ENCODE peak calls at places on chromosomes 11 and 22, in seven cellular contexts. One of them, this sample, is unnamed.

GRCh38 chr11:122633219-122633829 is 22.2 kb upstream of the UBASH3B start:
- DNase-seq in pancreas: no peak
- DNase-seq in substantia nigra: no peak
- DNase-seq in stimulated activated CD4-positive, alpha-beta T cell treated with anti-CD3 and anti-CD28 coated beads, Interleukin-2, amount 100 ng/mL, for 48 hours: no peak
- DNase-seq in NCI-H2081: peak
- DNase-seq in small intestine: peak
- DNase-seq in naive thymus-derived CD4-positive, alpha-beta T cell: peak
- DNase-seq in this sample: peak

GRCh38 chr11:47881145-47881544 is 33.0 kb upstream of the NUP160 start:
- DNase-seq in pancreas: no peak
- DNase-seq in substantia nigra: no peak
- DNase-seq in stimulated activated CD4-positive, alpha-beta T cell treated with anti-CD3 and anti-CD28 coated beads, Interleukin-2, amount 100 ng/mL, for 48 hours: no peak
- DNase-seq in NCI-H2081: no peak
- DNase-seq in small intestine: no peak
- DNase-seq in naive thymus-derived CD4-positive, alpha-beta T cell: no peak
- DNase-seq in this sample: no peak

GRCh38 chr11:35619754-35620640 is 1.7 kb downstream of the FJX1 start:
- DNase-seq in pancreas: peak
- DNase-seq in substantia nigra: no peak
- DNase-seq in stimulated activated CD4-positive, alpha-beta T cell treated with anti-CD3 and anti-CD28 coated beads, Interleukin-2, amount 100 ng/mL, for 48 hours: peak
- DNase-seq in NCI-H2081: peak
- DNase-seq in small intestine: no peak
- DNase-seq in naive thymus-derived CD4-positive, alpha-beta T cell: no peak
- DNase-seq in this sample: peak

GRCh38 chr11:107770546-107770945 is 58.7 kb upstream of the SLN start:
- DNase-seq in pancreas: no peak
- DNase-seq in substantia nigra: no peak
- DNase-seq in stimulated activated CD4-positive, alpha-beta T cell treated with anti-CD3 and anti-CD28 coated beads, Interleukin-2, amount 100 ng/mL, for 48 hours: no peak
- DNase-seq in NCI-H2081: no peak
- DNase-seq in small intestine: no peak
- DNase-seq in naive thymus-derived CD4-positive, alpha-beta T cell: no peak
- DNase-seq in this sample: no peak

GRCh38 chr22:19814428-19814827 is 40.2 kb downstream of the GNB1L start:
- DNase-seq in pancreas: no peak
- DNase-seq in substantia nigra: no peak
- DNase-seq in stimulated activated CD4-positive, alpha-beta T cell treated with anti-CD3 and anti-CD28 coated beads, Interleukin-2, amount 100 ng/mL, for 48 hours: no peak
- DNase-seq in NCI-H2081: no peak
- DNase-seq in small intestine: no peak
- DNase-seq in naive thymus-derived CD4-positive, alpha-beta T cell: no peak
- DNase-seq in this sample: no peak

GRCh38 chr11:114033572-114033971 is 25.9 kb upstream of the ZBTB16 start:
- DNase-seq in pancreas: no peak
- DNase-seq in substantia nigra: no peak
- DNase-seq in stimulated activated CD4-positive, alpha-beta T cell treated with anti-CD3 and anti-CD28 coated beads, Interleukin-2, amount 100 ng/mL, for 48 hours: no peak
- DNase-seq in NCI-H2081: no peak
- DNase-seq in small intestine: no peak
- DNase-seq in naive thymus-derived CD4-positive, alpha-beta T cell: no peak
- DNase-seq in this sample: no peak

GRCh38 chr11:132238331-132238730 is 867.9 kb downstream of the NTM start:
- DNase-seq in pancreas: no peak
- DNase-seq in substantia nigra: no peak
- DNase-seq in stimulated activated CD4-positive, alpha-beta T cell treated with anti-CD3 and anti-CD28 coated beads, Interleukin-2, amount 100 ng/mL, for 48 hours: no peak
- DNase-seq in NCI-H2081: peak
- DNase-seq in small intestine: no peak
- DNase-seq in naive thymus-derived CD4-positive, alpha-beta T cell: no peak
- DNase-seq in this sample: no peak

GRCh38 chr11:12499071-12499470 is 121.7 kb downstream of the PARVA start:
- DNase-seq in pancreas: no peak
- DNase-seq in substantia nigra: no peak
- DNase-seq in stimulated activated CD4-positive, alpha-beta T cell treated with anti-CD3 and anti-CD28 coated beads, Interleukin-2, amount 100 ng/mL, for 48 hours: no peak
- DNase-seq in NCI-H2081: no peak
- DNase-seq in small intestine: no peak
- DNase-seq in naive thymus-derived CD4-positive, alpha-beta T cell: no peak
- DNase-seq in this sample: no peak

GRCh38 chr11:86874314-86875056 is 74.1 kb downstream of the PRSS23 start:
- DNase-seq in pancreas: no peak
- DNase-seq in substantia nigra: no peak
- DNase-seq in stimulated activated CD4-positive, alpha-beta T cell treated with anti-CD3 and anti-CD28 coated beads, Interleukin-2, amount 100 ng/mL, for 48 hours: no peak
- DNase-seq in NCI-H2081: no peak
- DNase-seq in small intestine: no peak
- DNase-seq in naive thymus-derived CD4-positive, alpha-beta T cell: no peak
- DNase-seq in this sample: no peak

GRCh38 chr22:36029406-36029755 is 757 bp upstream of the RBFOX2 start:
- DNase-seq in pancreas: no peak
- DNase-seq in substantia nigra: no peak
- DNase-seq in stimulated activated CD4-positive, alpha-beta T cell treated with anti-CD3 and anti-CD28 coated beads, Interleukin-2, amount 100 ng/mL, for 48 hours: no peak
- DNase-seq in NCI-H2081: no peak
- DNase-seq in small intestine: no peak
- DNase-seq in naive thymus-derived CD4-positive, alpha-beta T cell: no peak
- DNase-seq in this sample: no peak

GRCh38 chr11:102575016-102575415 is 44.5 kb upstream of the MMP7 start:
- DNase-seq in pancreas: no peak
- DNase-seq in substantia nigra: no peak
- DNase-seq in stimulated activated CD4-positive, alpha-beta T cell treated with anti-CD3 and anti-CD28 coated beads, Interleukin-2, amount 100 ng/mL, for 48 hours: no peak
- DNase-seq in NCI-H2081: no peak
- DNase-seq in small intestine: no peak
- DNase-seq in naive thymus-derived CD4-positive, alpha-beta T cell: no peak
- DNase-seq in this sample: no peak

GRCh38 chr11:125429174-125429707 is 66.8 kb downstream of the FEZ1 start:
- DNase-seq in pancreas: no peak
- DNase-seq in substantia nigra: no peak
- DNase-seq in stimulated activated CD4-positive, alpha-beta T cell treated with anti-CD3 and anti-CD28 coated beads, Interleukin-2, amount 100 ng/mL, for 48 hours: peak
- DNase-seq in NCI-H2081: peak
- DNase-seq in small intestine: peak
- DNase-seq in naive thymus-derived CD4-positive, alpha-beta T cell: peak
- DNase-seq in this sample: peak

GRCh38 chr11:71201231-71201630 is 51.1 kb downstream of the SHANK2 start:
- DNase-seq in pancreas: no peak
- DNase-seq in substantia nigra: no peak
- DNase-seq in stimulated activated CD4-positive, alpha-beta T cell treated with anti-CD3 and anti-CD28 coated beads, Interleukin-2, amount 100 ng/mL, for 48 hours: no peak
- DNase-seq in NCI-H2081: no peak
- DNase-seq in small intestine: no peak
- DNase-seq in naive thymus-derived CD4-positive, alpha-beta T cell: no peak
- DNase-seq in this sample: peak

GRCh38 chr11:96484361-96484760 is 94.5 kb downstream of the JRKL start:
- DNase-seq in pancreas: no peak
- DNase-seq in substantia nigra: no peak
- DNase-seq in stimulated activated CD4-positive, alpha-beta T cell treated with anti-CD3 and anti-CD28 coated beads, Interleukin-2, amount 100 ng/mL, for 48 hours: no peak
- DNase-seq in NCI-H2081: no peak
- DNase-seq in small intestine: no peak
- DNase-seq in naive thymus-derived CD4-positive, alpha-beta T cell: no peak
- DNase-seq in this sample: no peak

GRCh38 chr11:106986673-106987072 is 31.6 kb downstream of the GUCY1A2 start:
- DNase-seq in pancreas: no peak
- DNase-seq in substantia nigra: no peak
- DNase-seq in stimulated activated CD4-positive, alpha-beta T cell treated with anti-CD3 and anti-CD28 coated beads, Interleukin-2, amount 100 ng/mL, for 48 hours: no peak
- DNase-seq in NCI-H2081: no peak
- DNase-seq in small intestine: no peak
- DNase-seq in naive thymus-derived CD4-positive, alpha-beta T cell: no peak
- DNase-seq in this sample: no peak

GRCh38 chr11:5198285-5198684 is 2.2 kb downstream of the OR51V1 start:
- DNase-seq in pancreas: no peak
- DNase-seq in substantia nigra: no peak
- DNase-seq in stimulated activated CD4-positive, alpha-beta T cell treated with anti-CD3 and anti-CD28 coated beads, Interleukin-2, amount 100 ng/mL, for 48 hours: no peak
- DNase-seq in NCI-H2081: no peak
- DNase-seq in small intestine: no peak
- DNase-seq in naive thymus-derived CD4-positive, alpha-beta T cell: no peak
- DNase-seq in this sample: no peak

GRCh38 chr11:46930089-46930488 is 6.5 kb upstream of the CSTPP1 start:
- DNase-seq in pancreas: no peak
- DNase-seq in substantia nigra: no peak
- DNase-seq in stimulated activated CD4-positive, alpha-beta T cell treated with anti-CD3 and anti-CD28 coated beads, Interleukin-2, amount 100 ng/mL, for 48 hours: no peak
- DNase-seq in NCI-H2081: peak
- DNase-seq in small intestine: peak
- DNase-seq in naive thymus-derived CD4-positive, alpha-beta T cell: no peak
- DNase-seq in this sample: no peak

GRCh38 chr11:11988099-11988651 is 20.3 kb downstream of the DKK3 start:
- DNase-seq in pancreas: no peak
- DNase-seq in substantia nigra: no peak
- DNase-seq in stimulated activated CD4-positive, alpha-beta T cell treated with anti-CD3 and anti-CD28 coated beads, Interleukin-2, amount 100 ng/mL, for 48 hours: no peak
- DNase-seq in NCI-H2081: no peak
- DNase-seq in small intestine: no peak
- DNase-seq in naive thymus-derived CD4-positive, alpha-beta T cell: no peak
- DNase-seq in this sample: no peak

GRCh38 chr11:123060265-123061000 is 1.5 kb downstream of the HSPA8 start:
- DNase-seq in pancreas: no peak
- DNase-seq in substantia nigra: no peak
- DNase-seq in stimulated activated CD4-positive, alpha-beta T cell treated with anti-CD3 and anti-CD28 coated beads, Interleukin-2, amount 100 ng/mL, for 48 hours: no peak
- DNase-seq in NCI-H2081: peak
- DNase-seq in small intestine: peak
- DNase-seq in naive thymus-derived CD4-positive, alpha-beta T cell: no peak
- DNase-seq in this sample: peak

GRCh38 chr22:46546466-46547178 is 9.2 kb upstream of the CELSR1 start:
- DNase-seq in pancreas: peak
- DNase-seq in substantia nigra: no peak
- DNase-seq in stimulated activated CD4-positive, alpha-beta T cell treated with anti-CD3 and anti-CD28 coated beads, Interleukin-2, amount 100 ng/mL, for 48 hours: no peak
- DNase-seq in NCI-H2081: no peak
- DNase-seq in small intestine: no peak
- DNase-seq in naive thymus-derived CD4-positive, alpha-beta T cell: no peak
- DNase-seq in this sample: no peak

GRCh38 chr11:134667505-134667904 is 255.5 kb upstream of the B3GAT1 start:
- DNase-seq in pancreas: no peak
- DNase-seq in substantia nigra: no peak
- DNase-seq in stimulated activated CD4-positive, alpha-beta T cell treated with anti-CD3 and anti-CD28 coated beads, Interleukin-2, amount 100 ng/mL, for 48 hours: no peak
- DNase-seq in NCI-H2081: no peak
- DNase-seq in small intestine: no peak
- DNase-seq in naive thymus-derived CD4-positive, alpha-beta T cell: no peak
- DNase-seq in this sample: no peak

GRCh38 chr22:48473202-48473601 is 1354.5 kb downstream of the BRD1 start:
- DNase-seq in pancreas: no peak
- DNase-seq in substantia nigra: no peak
- DNase-seq in stimulated activated CD4-positive, alpha-beta T cell treated with anti-CD3 and anti-CD28 coated beads, Interleukin-2, amount 100 ng/mL, for 48 hours: no peak
- DNase-seq in NCI-H2081: no peak
- DNase-seq in small intestine: no peak
- DNase-seq in naive thymus-derived CD4-positive, alpha-beta T cell: no peak
- DNase-seq in this sample: no peak